ENCODE peak calls at places on chromosomes 11 and 22, in six cellular contexts. One of them, this sample, is unnamed.

GRCh38 chr11:71342951-71343827 is 90.8 kb upstream of the SHANK2 start:
- DNase-seq in NCI-H1930: no peak
- DNase-seq in activated CD4-positive, alpha-beta T cell treated with anti-CD3 and anti-CD28 coated beads for 1 hour: no peak
- DNase-seq in fibroblast of pulmonary artery: peak
- DNase-seq in AG09319: no peak
- DNase-seq in CD4-positive, CD25-positive, alpha-beta regulatory T cell: no peak
- DNase-seq in this sample: no peak

GRCh38 chr11:1521382-1522080 is 35.0 kb upstream of the MOB2 start:
- DNase-seq in CD4-positive, CD25-positive, alpha-beta regulatory T cell: no peak
- DNase-seq in fibroblast of pulmonary artery: no peak
- DNase-seq in activated CD4-positive, alpha-beta T cell treated with anti-CD3 and anti-CD28 coated beads for 1 hour: no peak
- DNase-seq in NCI-H1930: no peak
- DNase-seq in AG09319: no peak
- DNase-seq in this sample: no peak

GRCh38 chr22:47656806-47657205 is 894.4 kb downstream of the TBC1D22A start:
- DNase-seq in fibroblast of pulmonary artery: no peak
- DNase-seq in NCI-H1930: no peak
- DNase-seq in CD4-positive, CD25-positive, alpha-beta regulatory T cell: no peak
- DNase-seq in AG09319: no peak
- DNase-seq in activated CD4-positive, alpha-beta T cell treated with anti-CD3 and anti-CD28 coated beads for 1 hour: no peak
- DNase-seq in this sample: no peak

GRCh38 chr11:76666408-76666807 is 4.1 kb downstream of the LRRC32 start:
- DNase-seq in fibroblast of pulmonary artery: peak
- DNase-seq in AG09319: no peak
- DNase-seq in activated CD4-positive, alpha-beta T cell treated with anti-CD3 and anti-CD28 coated beads for 1 hour: no peak
- DNase-seq in CD4-positive, CD25-positive, alpha-beta regulatory T cell: no peak
- DNase-seq in NCI-H1930: no peak
- DNase-seq in this sample: peak

GRCh38 chr11:114257621-114258558 is 38.3 kb upstream of the NNMT start:
- DNase-seq in activated CD4-positive, alpha-beta T cell treated with anti-CD3 and anti-CD28 coated beads for 1 hour: no peak
- DNase-seq in NCI-H1930: no peak
- DNase-seq in fibroblast of pulmonary artery: peak
- DNase-seq in AG09319: no peak
- DNase-seq in CD4-positive, CD25-positive, alpha-beta regulatory T cell: no peak
- DNase-seq in this sample: no peak

GRCh38 chr11:115191761-115192160 is 312.5 kb downstream of the CADM1 start:
- DNase-seq in activated CD4-positive, alpha-beta T cell treated with anti-CD3 and anti-CD28 coated beads for 1 hour: no peak
- DNase-seq in NCI-H1930: no peak
- DNase-seq in CD4-positive, CD25-positive, alpha-beta regulatory T cell: no peak
- DNase-seq in AG09319: no peak
- DNase-seq in fibroblast of pulmonary artery: no peak
- DNase-seq in this sample: no peak

GRCh38 chr22:21807545-21807944 is 59.9 kb downstream of the MAPK1 start:
- DNase-seq in fibroblast of pulmonary artery: peak
- DNase-seq in CD4-positive, CD25-positive, alpha-beta regulatory T cell: no peak
- DNase-seq in NCI-H1930: no peak
- DNase-seq in AG09319: no peak
- DNase-seq in activated CD4-positive, alpha-beta T cell treated with anti-CD3 and anti-CD28 coated beads for 1 hour: no peak
- DNase-seq in this sample: no peak

GRCh38 chr11:11444027-11444799 is 91.2 kb upstream of the CSNK2A3 start:
- DNase-seq in NCI-H1930: no peak
- DNase-seq in AG09319: no peak
- DNase-seq in CD4-positive, CD25-positive, alpha-beta regulatory T cell: no peak
- DNase-seq in activated CD4-positive, alpha-beta T cell treated with anti-CD3 and anti-CD28 coated beads for 1 hour: no peak
- DNase-seq in fibroblast of pulmonary artery: peak
- DNase-seq in this sample: no peak

GRCh38 chr22:48954781-48955311 is 872.8 kb downstream of the BRD1 start:
- DNase-seq in NCI-H1930: no peak
- DNase-seq in activated CD4-positive, alpha-beta T cell treated with anti-CD3 and anti-CD28 coated beads for 1 hour: no peak
- DNase-seq in fibroblast of pulmonary artery: no peak
- DNase-seq in CD4-positive, CD25-positive, alpha-beta regulatory T cell: no peak
- DNase-seq in AG09319: no peak
- DNase-seq in this sample: no peak

GRCh38 chr22:30362632-30363281 is 6.0 kb downstream of the CCDC157 start:
- DNase-seq in NCI-H1930: no peak
- DNase-seq in AG09319: no peak
- DNase-seq in activated CD4-positive, alpha-beta T cell treated with anti-CD3 and anti-CD28 coated beads for 1 hour: no peak
- DNase-seq in fibroblast of pulmonary artery: no peak
- DNase-seq in CD4-positive, CD25-positive, alpha-beta regulatory T cell: no peak
- DNase-seq in this sample: no peak

This sample was measured in CD14-positive monocyte.